ENCODE peak calls at places on chromosomes 2 and 18, in ten cellular contexts. J is stomach; N is dorsolateral prefrontal cortex; Q is sciatic nerve; E is GM20000; D is CD4-positive, alpha-beta T cell; F is type B pancreatic cell; P is NCI-H1092 treated with DMSO at 0.1 percent for 48 hours; U is osteocyte; K is CD4-positive, CD25-positive, alpha-beta regulatory T cell. M is an unnamed sample.

GRCh38 chr2:176817061-176817565 is 395.5 kb upstream of the HNRNPA3 start:
- DNase-seq in N (peak), K (peak), Q (no peak), P (peak), U (no peak), F (no peak), D (no peak), J (no peak), E (peak), M (no peak)

GRCh38 chr18:21305621-21306020 is 63.6 kb downstream of the GREB1L start:
- DNase-seq in U (no peak), E (no peak), J (no peak), N (no peak), Q (no peak), P (no peak), K (no peak), D (no peak), F (no peak), M (no peak)

GRCh38 chr2:95063401-95063958 is 38.0 kb downstream of the MAL start:
- DNase-seq in J (peak), N (no peak), D (no peak), U (peak), Q (no peak), P (no peak), E (no peak), K (no peak), F (peak), M (no peak)

GRCh38 chr2:176421291-176422050 is 152.2 kb downstream of the MTX2 start:
- DNase-seq in U (no peak), P (no peak), N (no peak), J (no peak), K (no peak), D (no peak), E (no peak), F (no peak), Q (no peak), M (no peak)

GRCh38 chr2:207635468-207636200 is 10.4 kb upstream of the METTL21A start:
- DNase-seq in J (no peak), U (no peak), N (no peak), P (no peak), K (no peak), E (no peak), F (no peak), Q (no peak), D (no peak), M (no peak)

GRCh38 chr2:102037681-102038080 is 45.9 kb downstream of the IL1R2 start:
- DNase-seq in D (no peak), Q (no peak), P (no peak), N (no peak), U (no peak), F (no peak), J (no peak), E (no peak), K (no peak), M (no peak)

GRCh38 chr18:69838620-69839411 is 108.9 kb downstream of the CD226 start:
- DNase-seq in E (no peak), U (no peak), P (no peak), Q (no peak), J (no peak), D (no peak), K (peak), N (no peak), F (no peak), M (no peak)

GRCh38 chr2:207394203-207394741 is 135.5 kb upstream of the CREB1 start:
- DNase-seq in J (no peak), F (no peak), U (no peak), K (no peak), Q (no peak), E (no peak), D (no peak), N (no peak), P (no peak), M (no peak)

GRCh38 chr2:196404276-196404675 is 232.9 kb upstream of the STK17B start:
- DNase-seq in U (no peak), P (no peak), K (no peak), Q (no peak), N (no peak), J (no peak), E (no peak), F (no peak), D (no peak), M (no peak)

GRCh38 chr2:71471276-71471675 is 17.9 kb downstream of the DYSF start:
- DNase-seq in P (no peak), E (no peak), N (no peak), U (no peak), F (no peak), Q (no peak), J (no peak), K (no peak), D (no peak), M (no peak)

GRCh38 chr2:38535745-38536506 is 66.8 kb downstream of the HNRNPLL start:
- DNase-seq in E (peak), D (peak), P (peak), F (peak), N (peak), U (peak), J (peak), Q (peak), K (peak), M (peak)

GRCh38 chr2:239160226-239161143 is 240.3 kb downstream of the HDAC4 start:
- DNase-seq in N (peak), U (no peak), E (no peak), K (no peak), J (peak), F (peak), D (no peak), P (no peak), Q (peak), M (no peak)

GRCh38 chr2:43724728-43725526 is 48.7 kb upstream of the C1GALT1C1L start:
- DNase-seq in N (no peak), F (no peak), K (no peak), J (no peak), U (no peak), E (no peak), P (no peak), Q (no peak), D (no peak), M (no peak)

GRCh38 chr2:158505448-158505934 is 48.7 kb downstream of the PKP4 start:
- DNase-seq in J (no peak), K (no peak), N (no peak), U (no peak), Q (no peak), P (no peak), D (no peak), F (no peak), E (no peak), M (no peak)

GRCh38 chr2:128640166-128640846 is 321.6 kb upstream of the HS6ST1 start:
- DNase-seq in E (no peak), K (no peak), Q (peak), D (no peak), J (peak), U (peak), N (peak), F (peak), P (no peak), M (peak)

GRCh38 chr2:191217580-191217979 is 27.6 kb upstream of the MYO1B start:
- DNase-seq in N (no peak), K (no peak), U (no peak), D (no peak), F (no peak), P (no peak), Q (no peak), E (no peak), J (no peak), M (no peak)

GRCh38 chr2:11073251-11073650 is 82.0 kb upstream of the SLC66A3 start:
- DNase-seq in J (peak), F (no peak), Q (no peak), E (no peak), K (peak), U (peak), P (peak), D (no peak), N (no peak), M (no peak)

GRCh38 chr2:148594216-148594615 is 50.3 kb upstream of the EPC2 start:
- DNase-seq in F (no peak), K (no peak), D (no peak), P (no peak), U (no peak), J (no peak), E (no peak), Q (no peak), N (no peak), M (no peak)

GRCh38 chr2:223026357-223027110 is 25.5 kb upstream of the KCNE4 start:
- DNase-seq in P (peak), E (no peak), N (no peak), K (no peak), Q (no peak), D (no peak), U (no peak), F (no peak), J (no peak), M (no peak)

GRCh38 chr2:67514515-67514914 is 117.4 kb downstream of the ETAA1 start:
- DNase-seq in P (no peak), N (no peak), E (no peak), K (no peak), Q (no peak), U (no peak), J (no peak), F (no peak), D (no peak), M (no peak)

GRCh38 chr2:95099910-95100309 is 21.7 kb downstream of the MRPS5 start:
- DNase-seq in K (no peak), U (no peak), D (no peak), N (no peak), Q (no peak), F (no peak), J (no peak), E (no peak), P (no peak), M (no peak)

GRCh38 chr2:58851598-58851997 is 610.5 kb upstream of the FANCL start:
- DNase-seq in U (no peak), K (no peak), P (no peak), E (no peak), J (no peak), F (no peak), N (no peak), Q (no peak), D (no peak), M (no peak)

GRCh38 chr2:101788995-101789970 is 91.8 kb downstream of the MAP4K4 start:
- DNase-seq in F (no peak), U (no peak), D (no peak), P (no peak), K (no peak), E (no peak), Q (no peak), J (no peak), N (no peak), M (no peak)

GRCh38 chr2:10242451-10242850 is 60.3 kb upstream of the HPCAL1 start:
- DNase-seq in D (no peak), J (no peak), U (no peak), N (peak), P (no peak), E (no peak), F (no peak), K (no peak), Q (no peak), M (no peak)

GRCh38 chr18:63477972-63478371 is 1.2 kb downstream of the SERPINB5 start:
- DNase-seq in J (no peak), Q (no peak), P (no peak), D (no peak), F (no peak), K (no peak), U (no peak), E (no peak), N (no peak), M (no peak)

GRCh38 chr2:85523906-85524566 is 14.9 kb upstream of the MAT2A start:
- DNase-seq in K (no peak), E (no peak), P (peak), J (no peak), N (no peak), D (no peak), U (peak), F (no peak), Q (no peak), M (peak)

GRCh38 chr2:169808211-169808610 is 9.5 kb downstream of the SSB start:
- DNase-seq in K (no peak), U (no peak), E (no peak), P (no peak), F (no peak), N (no peak), J (no peak), D (no peak), Q (no peak), M (no peak)

GRCh38 chr2:60957643-60958042 is 59.9 kb upstream of the PEX13 start:
- DNase-seq in N (no peak), F (no peak), J (peak), E (no peak), D (no peak), U (no peak), K (no peak), P (no peak), Q (no peak), M (no peak)

GRCh38 chr2:11566383-11566782 is 32.5 kb downstream of the GREB1 start:
- DNase-seq in N (peak), F (no peak), E (no peak), P (no peak), U (no peak), J (no peak), D (no peak), Q (peak), K (no peak), M (no peak)

GRCh38 chr2:217725409-217725808 is 277.4 kb downstream of the TNS1 start:
- DNase-seq in Q (no peak), N (no peak), F (no peak), U (no peak), K (no peak), J (no peak), P (no peak), D (no peak), E (no peak), M (no peak)

GRCh38 chr18:35063875-35064274 is 22.7 kb downstream of the MAPRE2 start:
- DNase-seq in P (no peak), D (no peak), U (no peak), J (no peak), Q (no peak), N (no peak), F (no peak), E (no peak), K (no peak), M (no peak)

GRCh38 chr2:212797484-212798205 is 259.0 kb upstream of the ERBB4 start:
- DNase-seq in Q (no peak), D (no peak), N (no peak), J (no peak), P (no peak), F (no peak), K (no peak), E (no peak), U (no peak), M (no peak)

GRCh38 chr2:10658041-10658913 is 31.5 kb downstream of the NOL10 start:
- DNase-seq in F (no peak), Q (no peak), J (no peak), E (no peak), N (no peak), U (no peak), D (no peak), K (no peak), P (no peak), M (no peak)

GRCh38 chr2:138275881-138276280 is 225.7 kb upstream of the SPOPL start:
- DNase-seq in U (no peak), N (no peak), F (no peak), Q (no peak), K (no peak), D (no peak), E (no peak), P (no peak), J (no peak), M (no peak)

GRCh38 chr2:128639693-128640092 is 321.0 kb upstream of the HS6ST1 start:
- DNase-seq in J (peak), K (no peak), N (peak), E (no peak), P (no peak), Q (peak), D (no peak), F (no peak), U (peak), M (no peak)

GRCh38 chr2:186017278-186017677 is 278.7 kb downstream of the FSIP2 start:
- DNase-seq in N (no peak), F (no peak), E (no peak), J (no peak), K (no peak), U (no peak), D (no peak), P (no peak), Q (no peak), M (no peak)

GRCh38 chr2:144480257-144480656 is 39.7 kb downstream of the ZEB2 start:
- DNase-seq in U (no peak), E (no peak), P (no peak), D (no peak), J (no peak), F (no peak), N (no peak), K (no peak), Q (no peak), M (no peak)

M was measured in heart left ventricle.